ENCODE peak calls at places on chromosomes 4 and X, in four cellular contexts. One of them, this sample, is unnamed.

GRCh38 chr4:2462218-2462991 is 6.5 kb upstream of the RNF4 start:
- DNase-seq in EL: peak; percentile 71
- DNase-seq in iris pigment epithelial cell: peak; percentile 81
- DNase-seq in GM03348: peak; percentile 93
- DNase-seq in this sample: peak; percentile 39

GRCh38 chr4:66688674-66689073 is 856.6 kb downstream of the CENPC start:
- DNase-seq in GM03348: peak; percentile 22
- DNase-seq in iris pigment epithelial cell: peak; percentile 21
- DNase-seq in EL: peak; percentile 34
- DNase-seq in this sample: peak; percentile 19

GRCh38 chrX:28752330-28752729 is 165.1 kb downstream of the IL1RAPL1 start:
- DNase-seq in iris pigment epithelial cell: no peak
- DNase-seq in EL: no peak
- DNase-seq in GM03348: no peak
- DNase-seq in this sample: no peak

GRCh38 chr4:56640907-56641493 is 40.1 kb downstream of the HOPX start:
- DNase-seq in EL: no peak
- DNase-seq in GM03348: no peak
- DNase-seq in iris pigment epithelial cell: no peak
- DNase-seq in this sample: no peak

GRCh38 chrX:152220612-152221011 is 82.2 kb upstream of the MAGEA10 start:
- DNase-seq in GM03348: no peak
- DNase-seq in EL: peak; percentile 0
- DNase-seq in iris pigment epithelial cell: peak; percentile 6
- DNase-seq in this sample: no peak

GRCh38 chr4:39030726-39031125 is 1.5 kb downstream of the TMEM156 start:
- DNase-seq in iris pigment epithelial cell: peak; percentile 58
- DNase-seq in EL: no peak
- DNase-seq in GM03348: peak; percentile 12
- DNase-seq in this sample: no peak

GRCh38 chr4:105651879-105652640 is 56.4 kb downstream of the INTS12 start:
- DNase-seq in EL: no peak
- DNase-seq in GM03348: no peak
- DNase-seq in iris pigment epithelial cell: no peak
- DNase-seq in this sample: no peak

GRCh38 chr4:165588534-165589310 is 209.9 kb downstream of the CPE start:
- DNase-seq in GM03348: no peak
- DNase-seq in iris pigment epithelial cell: no peak
- DNase-seq in EL: no peak
- DNase-seq in this sample: no peak

GRCh38 chr4:26235500-26235899 is 85.3 kb upstream of the RBPJ start:
- DNase-seq in GM03348: peak; percentile 63
- DNase-seq in EL: peak; percentile 90
- DNase-seq in iris pigment epithelial cell: peak; percentile 60
- DNase-seq in this sample: peak; percentile 84

GRCh38 chr4:124803641-124804040 is 91.1 kb upstream of the ANKRD50 start:
- DNase-seq in GM03348: peak; percentile 2
- DNase-seq in EL: peak; percentile 5
- DNase-seq in iris pigment epithelial cell: peak; percentile 73
- DNase-seq in this sample: no peak

GRCh38 chr4:86974481-86975050 is 39.8 kb downstream of the AFF1 start:
- DNase-seq in iris pigment epithelial cell: peak; percentile 50
- DNase-seq in EL: peak; percentile 23
- DNase-seq in GM03348: no peak
- DNase-seq in this sample: peak; percentile 48

GRCh38 chrX:94178145-94178790 is 504.3 kb downstream of the FAM133A start:
- DNase-seq in GM03348: no peak
- DNase-seq in EL: no peak
- DNase-seq in iris pigment epithelial cell: peak; percentile 0
- DNase-seq in this sample: peak; percentile 0

GRCh38 chrX:154515803-154516654 is at the start of gene FAM3A:
- DNase-seq in iris pigment epithelial cell: peak; percentile 86
- DNase-seq in EL: peak; percentile 86
- DNase-seq in GM03348: peak; percentile 93
- DNase-seq in this sample: peak; percentile 81

GRCh38 chr4:173685324-173685723 is 155.3 kb upstream of the HAND2 start:
- DNase-seq in iris pigment epithelial cell: peak; percentile 8
- DNase-seq in EL: no peak
- DNase-seq in GM03348: no peak
- DNase-seq in this sample: no peak

GRCh38 chr4:95190751-95191436 is 357.9 kb downstream of the UNC5C start:
- DNase-seq in EL: no peak
- DNase-seq in iris pigment epithelial cell: no peak
- DNase-seq in GM03348: no peak
- DNase-seq in this sample: no peak

GRCh38 chrX:49166914-49167739 is 4.6 kb downstream of the MAGIX start:
- DNase-seq in iris pigment epithelial cell: peak; percentile 64
- DNase-seq in GM03348: no peak
- DNase-seq in EL: peak; percentile 80
- DNase-seq in this sample: peak; percentile 74

GRCh38 chrX:150032742-150033141 is 94.5 kb upstream of the EOLA2 start:
- DNase-seq in GM03348: peak; percentile 30
- DNase-seq in iris pigment epithelial cell: peak; percentile 74
- DNase-seq in EL: peak; percentile 83
- DNase-seq in this sample: peak; percentile 80

GRCh38 chr4:25865586-25865985 is 2.8 kb upstream of the SEL1L3 start:
- DNase-seq in EL: no peak
- DNase-seq in iris pigment epithelial cell: no peak
- DNase-seq in GM03348: no peak
- DNase-seq in this sample: no peak

This sample was measured in HFFc6.